ENCODE peak calls at places on chromosomes 5 and 9, in ten cellular contexts. W is sigmoid colon; I is K562; S is CD8-positive, alpha-beta memory T cell; Z is esophagus squamous epithelium; R is CD8-positive, alpha-beta T cell; V is suprapubic skin; X is stomach; O is spleen; M is WERI-Rb-1. L is an unnamed sample. For H3K9me3, the result is how much of the 10 kb centered on the place peaks cover.

GRCh38 chr5:1784197-1785050 is 15.2 kb downstream of the MRPL36 start:
- DNase-seq in M (no peak), Z (no peak), O (peak), V (no peak), R (no peak), W (peak), I (no peak), X (no peak), S (no peak), L (no peak)

GRCh38 chr9:100170085-100170484 is 71.0 kb downstream of the INVS start:
- DNase-seq in Z (no peak), X (no peak), R (no peak), W (no peak), I (no peak), O (no peak), M (no peak), S (no peak), V (no peak), L (no peak)

GRCh38 chr9:129972816-129973215 is 70.2 kb downstream of the FNBP1 start:
- DNase-seq in I (no peak), X (no peak), V (no peak), R (no peak), W (peak), Z (no peak), M (no peak), O (no peak), S (no peak), L (no peak)

GRCh38 chr9:112443200-112443599 is 43.4 kb upstream of the KIAA1958 start:
- DNase-seq in O (no peak), V (no peak), X (no peak), W (no peak), I (no peak), M (peak), Z (no peak), S (no peak), R (peak), L (no peak)

GRCh38 chr5:134581241-134581981 is 51.2 kb downstream of the SAR1B start:
- DNase-seq in X (no peak), W (peak), M (no peak), O (no peak), I (no peak), Z (no peak), V (peak), R (no peak), S (no peak), L (no peak)

GRCh38 chr9:121242955-121243346 is 25.0 kb upstream of the GSN start:
- DNase-seq in M (no peak), R (no peak), X (no peak), V (no peak), S (no peak), Z (no peak), I (no peak), O (no peak), W (peak), L (no peak)

GRCh38 chr9:134544388-134545212 is 97.0 kb upstream of the COL5A1 start:
- DNase-seq in S (no peak), I (no peak), V (no peak), Z (no peak), O (peak), X (no peak), M (no peak), W (peak), R (no peak), L (no peak)

GRCh38 chr9:121503443-121503842 is 3.8 kb upstream of the GGTA1 start:
- DNase-seq in W (no peak), M (no peak), O (no peak), Z (no peak), I (no peak), R (no peak), X (no peak), S (no peak), V (no peak), L (no peak)

GRCh38 chr5:17482784-17483183 is 15.2 kb upstream of the TAF11L2 start:
- DNase-seq in I (no peak), O (no peak), V (no peak), X (no peak), Z (no peak), R (no peak), W (no peak), M (no peak), S (no peak), L (no peak)

GRCh38 chr9:78311075-78311474 is 14.2 kb downstream of the PSAT1 start:
- DNase-seq in Z (no peak), V (no peak), M (no peak), O (no peak), I (no peak), X (no peak), S (no peak), R (no peak), W (no peak), L (no peak)
- H3K27ac ChIP-seq in Z (no peak), V (no peak), M (no peak), O (no peak), I (no peak), X (no peak), S (no peak), R (no peak), W (no peak), L (no peak)

GRCh38 chr5:661891-662750 is 31.0 kb downstream of the TPPP start:
- DNase-seq in X (no peak), O (peak), V (peak), M (no peak), S (no peak), R (no peak), Z (no peak), I (no peak), W (no peak), L (no peak)

GRCh38 chr5:657570-657969 is 35.6 kb downstream of the TPPP start:
- DNase-seq in R (no peak), S (no peak), X (no peak), I (peak), Z (no peak), W (peak), V (peak), O (no peak), M (no peak), L (no peak)

GRCh38 chr5:658103-658502 is 35.0 kb downstream of the TPPP start:
- DNase-seq in S (no peak), O (peak), W (peak), Z (no peak), X (no peak), M (no peak), I (no peak), R (no peak), V (peak), L (no peak)

GRCh38 chr5:660491-661030 is 32.6 kb downstream of the TPPP start:
- DNase-seq in O (peak), I (no peak), R (no peak), V (peak), X (no peak), M (no peak), W (no peak), Z (no peak), S (no peak), L (no peak)

DNA sequence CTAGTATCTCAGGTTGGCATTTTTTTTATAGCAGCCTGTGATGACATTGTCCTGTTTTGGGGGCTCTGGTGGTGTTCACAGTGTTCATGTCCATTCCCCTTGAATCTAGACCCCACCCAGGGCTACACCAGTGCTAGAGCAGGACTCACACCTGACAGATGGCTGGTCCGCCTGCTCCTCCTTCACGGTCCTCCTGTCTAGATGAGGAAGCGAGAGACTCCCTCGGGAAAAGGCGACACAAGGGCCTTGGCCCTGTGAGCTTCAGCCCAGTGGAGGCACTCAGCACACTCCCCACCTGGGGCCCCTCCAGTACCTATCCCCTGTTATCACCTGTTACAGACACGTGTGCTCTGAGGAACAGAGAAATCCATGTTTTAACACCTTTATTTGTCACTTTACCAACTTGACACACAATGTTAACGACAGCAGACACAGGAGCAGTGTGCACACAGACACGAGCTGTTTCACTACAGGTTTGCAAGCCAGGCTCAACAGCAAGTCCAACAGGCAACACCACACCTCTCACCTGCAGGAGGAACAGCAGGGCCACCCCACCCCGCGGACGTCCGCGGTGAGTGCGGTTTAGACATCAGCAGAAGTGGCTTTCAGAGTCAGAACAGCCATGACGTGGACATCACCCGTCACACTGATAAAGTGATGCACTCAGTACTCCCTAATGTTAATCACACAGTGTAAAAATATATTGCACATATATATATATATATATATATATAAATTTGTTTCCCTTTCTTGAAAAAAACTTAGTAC is 33.5 kb downstream of the TPPP start:
- DNase-seq in V (peak), M (no peak), Z (no peak), R (no peak), W (peak), X (no peak), S (no peak), I (no peak), O (no peak), L (no peak)
- H3K9me3 ChIP-seq in V (under half), M (under half), Z (under half), R (under half), W (under half), X (under half), S (under half), I (under half), O (under half), L (under half)

DNA sequence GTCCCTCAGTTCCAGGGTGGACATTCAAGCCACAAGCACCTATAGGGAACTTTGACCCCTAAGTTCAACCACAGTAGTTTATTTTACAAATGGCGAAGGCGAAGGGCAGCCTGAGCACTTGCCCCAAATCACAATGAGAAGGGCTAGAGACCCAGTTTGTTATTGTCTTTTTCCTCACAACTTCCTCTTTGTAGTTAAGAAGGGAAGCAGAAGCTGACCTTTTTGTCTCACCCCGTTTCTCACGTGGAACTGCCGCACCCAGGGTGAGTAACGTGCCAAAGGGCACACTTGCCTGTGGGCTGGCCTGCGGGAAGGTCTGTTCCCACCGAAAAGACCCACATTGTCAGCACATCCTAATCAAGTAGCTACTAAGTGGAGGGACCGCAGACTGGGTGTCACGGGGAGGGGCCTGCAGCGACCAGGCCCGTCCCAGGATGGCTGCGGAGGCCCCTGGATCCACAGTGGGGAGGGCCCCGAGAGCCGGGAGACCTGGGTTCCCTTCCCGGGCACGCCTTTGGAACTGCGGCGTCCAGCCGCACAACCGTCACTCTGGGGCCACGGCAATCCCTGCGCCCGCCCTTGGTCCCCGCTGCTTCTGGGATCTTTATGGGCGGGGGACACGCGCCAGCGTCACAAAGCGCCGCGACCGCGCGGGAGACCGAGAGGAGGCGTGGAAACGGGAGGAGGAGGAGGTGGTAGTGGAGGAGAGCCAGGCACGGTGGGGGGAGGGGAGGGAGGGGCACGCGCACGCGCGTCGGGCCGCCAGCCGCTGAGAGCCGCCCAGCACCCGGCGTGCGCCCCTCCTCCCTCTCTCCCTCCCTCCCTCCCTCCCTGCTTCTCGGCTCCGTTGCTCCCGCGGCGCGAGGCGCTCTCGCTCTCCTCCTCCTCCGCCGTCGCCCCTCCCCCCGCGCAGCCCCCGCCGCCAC is at the start of gene UBE2R2:
- DNase-seq in X (peak), R (peak), W (peak), V (peak), O (peak), I (peak), M (peak), S (peak), Z (peak), L (peak)
- H3K27ac ChIP-seq in X (peak), R (peak), W (peak), V (peak), O (peak), I (peak), M (peak), S (peak), Z (peak), L (peak)

GRCh38 chr5:77639624-77640023 is 1.1 kb upstream of the OTP start:
- DNase-seq in R (no peak), I (no peak), O (no peak), S (no peak), X (no peak), V (no peak), Z (no peak), M (no peak), W (no peak), L (no peak)
- H3K9me3 ChIP-seq in R (under half), I (under half), O (under half), S (under half), X (under half), V (under half), Z (under half), M (under half), W (under half), L (under half)

DNA sequence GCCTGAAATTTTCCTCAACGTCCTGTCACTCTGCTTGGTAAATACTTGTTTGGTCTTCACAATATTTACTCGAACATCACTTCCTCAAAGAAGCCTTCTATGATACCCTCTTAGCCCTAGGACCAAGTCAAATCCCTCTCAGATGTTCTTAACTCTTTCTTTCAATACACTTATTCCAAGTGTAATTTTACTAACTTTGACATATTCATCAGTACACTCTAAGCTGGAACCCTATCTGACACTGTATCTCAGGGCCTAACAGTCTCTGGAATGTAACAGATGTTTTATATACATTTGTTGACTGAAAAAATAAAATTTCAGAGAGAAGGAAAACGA is 19.6 kb downstream of the SIL1 start:
- DNase-seq in R (no peak), Z (no peak), V (no peak), O (no peak), S (no peak), X (no peak), W (no peak), M (no peak), I (no peak), L (no peak)
- H3K27ac ChIP-seq in R (no peak), Z (peak), V (peak), O (peak), S (no peak), X (peak), W (peak), M (no peak), I (no peak), L (no peak)

L was measured in naive thymus-derived CD4-positive, alpha-beta T cell.